ENCODE peak calls at places on chromosomes 3 and 15, in eight cellular contexts. Z is stimulated activated CD4-positive, alpha-beta T cell treated with anti-CD3 and anti-CD28 coated beads, Interleukin-1b, Interleukin-23, amount 100 ng/mL, for 4 hours; N is aorta; O is nephron progenitor cell; F is effector memory CD8-positive, alpha-beta T cell; Q is uterus; K is GM23248; Y is NCI-H1092. U is an unnamed sample.

GRCh38 chr3:150697646-150698045 is 6.1 kb downstream of the ERICH6 start:
- DNase-seq in Z (no peak), N (no peak), O (no peak), F (no peak), Q (no peak), K (peak), Y (no peak), U (no peak)

GRCh38 chr3:132315851-132316250 is 1.4 kb upstream of the ACP3 start:
- DNase-seq in Z (no peak), N (no peak), O (no peak), F (no peak), Q (no peak), K (peak), Y (no peak), U (no peak)

GRCh38 chr3:188486126-188486525 is 332.2 kb downstream of the LPP start:
- DNase-seq in Z (no peak), N (no peak), O (no peak), F (no peak), Q (no peak), K (peak), Y (no peak), U (no peak)

GRCh38 chr3:57856675-57857074 is 100.6 kb downstream of the SLMAP start:
- DNase-seq in Z (no peak), N (no peak), O (no peak), F (no peak), Q (no peak), K (peak), Y (no peak), U (no peak)

GRCh38 chr3:81622395-81622794 is 139.1 kb downstream of the GBE1 start:
- DNase-seq in Z (no peak), N (no peak), O (no peak), F (no peak), Q (no peak), K (peak), Y (no peak), U (no peak)

GRCh38 chr3:159763466-159764210 is 225.0 kb upstream of the IL12A start:
- DNase-seq in Z (no peak), N (peak), O (peak), F (no peak), Q (peak), K (peak), Y (peak), U (peak)

GRCh38 chr15:63256433-63256884 is 20.9 kb upstream of the APH1B start:
- DNase-seq in Z (no peak), N (no peak), O (no peak), F (no peak), Q (no peak), K (peak), Y (no peak), U (no peak)

GRCh38 chr15:90915808-90916440 is 12.8 kb downstream of the MAN2A2 start:
- DNase-seq in Z (no peak), N (peak), O (no peak), F (no peak), Q (no peak), K (no peak), Y (no peak), U (peak)

GRCh38 chr3:40924559-40925058 is 274.7 kb upstream of the CTNNB1 start:
- DNase-seq in Z (no peak), N (no peak), O (no peak), F (no peak), Q (no peak), K (no peak), Y (peak), U (no peak)

GRCh38 chr3:71944482-71944881 is 159.5 kb upstream of the PROK2 start:
- DNase-seq in Z (no peak), N (no peak), O (no peak), F (no peak), Q (no peak), K (no peak), Y (peak), U (no peak)

GRCh38 chr15:62469874-62470688 is 305.0 kb upstream of the C2CD4B start:
- DNase-seq in Z (no peak), N (peak), O (no peak), F (no peak), Q (peak), K (peak), Y (no peak), U (peak)

GRCh38 chr3:72031581-72031980 is 246.6 kb upstream of the PROK2 start:
- DNase-seq in Z (no peak), N (peak), O (no peak), F (no peak), Q (no peak), K (peak), Y (no peak), U (no peak)

GRCh38 chr15:87354661-87355410 is 901.7 kb downstream of the NTRK3 start:
- DNase-seq in Z (no peak), N (no peak), O (no peak), F (no peak), Q (no peak), K (peak), Y (no peak), U (no peak)

GRCh38 chr3:16090013-16090412 is 84.5 kb upstream of the GALNT15 start:
- DNase-seq in Z (no peak), N (no peak), O (no peak), F (no peak), Q (no peak), K (peak), Y (no peak), U (no peak)

GRCh38 chr3:132788299-132788698 is 66.1 kb upstream of the NPHP3 start:
- DNase-seq in Z (no peak), N (no peak), O (no peak), F (no peak), Q (peak), K (peak), Y (peak), U (no peak)

GRCh38 chr3:152200476-152201422 is 68.0 kb upstream of the MBNL1 start:
- DNase-seq in Z (no peak), N (no peak), O (no peak), F (no peak), Q (no peak), K (no peak), Y (no peak), U (no peak)

GRCh38 chr15:25508369-25509002 is 69.7 kb upstream of the UBE3A start:
- DNase-seq in Z (no peak), N (no peak), O (peak), F (no peak), Q (no peak), K (peak), Y (peak), U (no peak)

GRCh38 chr3:157865449-157865862 is 240.8 kb downstream of the SHOX2 start:
- DNase-seq in Z (peak), N (no peak), O (peak), F (peak), Q (no peak), K (no peak), Y (no peak), U (no peak)

GRCh38 chr3:185779461-185779860 is 45.4 kb downstream of the IGF2BP2 start:
- DNase-seq in Z (no peak), N (no peak), O (no peak), F (no peak), Q (no peak), K (no peak), Y (no peak), U (no peak)

GRCh38 chr3:55649554-55649953 is 162.4 kb upstream of the WNT5A start:
- DNase-seq in Z (no peak), N (no peak), O (no peak), F (no peak), Q (no peak), K (no peak), Y (no peak), U (no peak)

GRCh38 chr15:76333720-76334437 is 2.7 kb upstream of the ISL2 start:
- DNase-seq in Z (no peak), N (no peak), O (peak), F (no peak), Q (no peak), K (no peak), Y (no peak), U (no peak)

GRCh38 chr3:17806876-17807275 is 64.4 kb upstream of the TBC1D5 start:
- DNase-seq in Z (no peak), N (no peak), O (no peak), F (no peak), Q (no peak), K (no peak), Y (no peak), U (no peak)

GRCh38 chr15:89328398-89329254 is 6.0 kb downstream of the POLG start:
- DNase-seq in Z (no peak), N (no peak), O (no peak), F (no peak), Q (no peak), K (no peak), Y (no peak), U (no peak)

GRCh38 chr3:170307998-170308398 is 49.5 kb upstream of the SKIL start:
- DNase-seq in Z (no peak), N (no peak), O (no peak), F (no peak), Q (no peak), K (peak), Y (no peak), U (no peak)

GRCh38 chr3:1019157-1019556 is 73.7 kb upstream of the CNTN6 start:
- DNase-seq in Z (no peak), N (no peak), O (no peak), F (no peak), Q (no peak), K (no peak), Y (no peak), U (no peak)

GRCh38 chr3:138329127-138329983 is at the start of gene NME9:
- DNase-seq in Z (peak), N (peak), O (peak), F (peak), Q (peak), K (peak), Y (peak), U (peak)

GRCh38 chr3:90092994-90093393 is 985.6 kb downstream of the EPHA3 start:
- DNase-seq in Z (no peak), N (no peak), O (no peak), F (no peak), Q (no peak), K (peak), Y (no peak), U (no peak)

GRCh38 chr15:77985031-77985930 is 92.2 kb downstream of the TBC1D2B start:
- DNase-seq in Z (no peak), N (peak), O (no peak), F (no peak), Q (no peak), K (no peak), Y (no peak), U (no peak)

GRCh38 chr15:55222588-55222987 is 25.8 kb upstream of the RSL24D1 start:
- DNase-seq in Z (no peak), N (no peak), O (no peak), F (no peak), Q (no peak), K (no peak), Y (no peak), U (no peak)

GRCh38 chr3:63912768-63913588 is 795 bp upstream of the SCAANT1 start:
- DNase-seq in Z (peak), N (peak), O (peak), F (peak), Q (peak), K (peak), Y (no peak), U (peak)

GRCh38 chr3:170078620-170079281 is 41.0 kb downstream of the GPR160 start:
- DNase-seq in Z (no peak), N (no peak), O (no peak), F (no peak), Q (no peak), K (no peak), Y (no peak), U (no peak)

GRCh38 chr3:176850498-176850897 is 346.8 kb downstream of the TBL1XR1 start:
- DNase-seq in Z (no peak), N (no peak), O (no peak), F (no peak), Q (no peak), K (no peak), Y (no peak), U (no peak)

GRCh38 chr15:78866824-78867223 is 5.9 kb upstream of the MORF4L1 start:
- DNase-seq in Z (no peak), N (no peak), O (no peak), F (no peak), Q (no peak), K (peak), Y (no peak), U (no peak)

GRCh38 chr15:88179562-88179961 is 77.0 kb downstream of the NTRK3 start:
- DNase-seq in Z (no peak), N (no peak), O (no peak), F (no peak), Q (no peak), K (no peak), Y (no peak), U (no peak)

GRCh38 chr3:99355465-99355864 is 282.9 kb upstream of the COL8A1 start:
- DNase-seq in Z (no peak), N (no peak), O (no peak), F (no peak), Q (no peak), K (no peak), Y (no peak), U (no peak)

GRCh38 chr3:13482106-13482690 is 2.1 kb downstream of the HDAC11 start:
- DNase-seq in Z (no peak), N (peak), O (no peak), F (no peak), Q (no peak), K (no peak), Y (no peak), U (no peak)

GRCh38 chr15:58138106-58138505 is at the start of gene AQP9:
- DNase-seq in Z (no peak), N (no peak), O (no peak), F (no peak), Q (no peak), K (peak), Y (no peak), U (no peak)

GRCh38 chr3:49530231-49530630 is 24.0 kb upstream of the BSN start:
- DNase-seq in Z (no peak), N (no peak), O (no peak), F (no peak), Q (no peak), K (no peak), Y (no peak), U (no peak)

GRCh38 chr15:75731248-75732100 is 18.8 kb upstream of the CSPG4 start:
- DNase-seq in Z (no peak), N (peak), O (no peak), F (no peak), Q (peak), K (no peak), Y (peak), U (no peak)

GRCh38 chr3:71062920-71063767 is 520.4 kb downstream of the FOXP1 start:
- DNase-seq in Z (no peak), N (no peak), O (no peak), F (no peak), Q (no peak), K (peak), Y (no peak), U (no peak)

U was measured in right atrium auricular region.